ENCODE peak calls at places on chromosomes 2 and 18, in six cellular contexts. Y is sigmoid colon; D is CD4-positive, CD25-positive, alpha-beta regulatory T cell; I is GM23248; M is CD8-positive, alpha-beta memory T cell; E is CD4-positive, alpha-beta T cell. C is an unnamed sample.

GRCh38 chr2:9889812-9890261 is 46.6 kb downstream of the TAF1B start:
- DNase-seq in I (peak), M (no peak), E (no peak), D (no peak), Y (no peak), C (no peak)

GRCh38 chr2:167140767-167141166 is 252.5 kb downstream of the XIRP2 start:
- DNase-seq in I (peak), M (no peak), D (no peak), E (no peak), Y (no peak), C (peak)

GRCh38 chr2:130387071-130387400 is 31.2 kb downstream of the PTPN18 start:
- DNase-seq in E (no peak), Y (peak), I (no peak), D (no peak), M (no peak), C (no peak)

GRCh38 chr2:8310557-8311455 is 371.1 kb upstream of the ID2 start:
- DNase-seq in E (peak), Y (no peak), D (peak), M (peak), I (no peak), C (no peak)

GRCh38 chr2:196249171-196249570 is 77.8 kb upstream of the STK17B start:
- DNase-seq in I (peak), D (no peak), Y (no peak), M (no peak), E (no peak), C (no peak)

GRCh38 chr2:200077210-200077650 is 121.8 kb downstream of the MAIP1 start:
- DNase-seq in E (no peak), I (peak), D (no peak), M (no peak), Y (no peak), C (no peak)

GRCh38 chr2:98376301-98376945 is 30.2 kb downstream of the CNGA3 start:
- DNase-seq in D (no peak), I (no peak), M (no peak), Y (no peak), E (no peak), C (no peak)

GRCh38 chr2:72915907-72916742 is 1.2 kb upstream of the EMX1 start:
- DNase-seq in D (peak), M (peak), I (peak), Y (peak), E (no peak), C (no peak)

GRCh38 chr2:108128226-108128786 is 111.5 kb upstream of the SULT1C3 start:
- DNase-seq in Y (no peak), E (no peak), I (no peak), M (no peak), D (no peak), C (no peak)

GRCh38 chr2:187093771-187094412 is 244.9 kb upstream of the ZSWIM2 start:
- DNase-seq in M (no peak), E (no peak), Y (no peak), I (no peak), D (no peak), C (no peak)

GRCh38 chr2:62197609-62198236 is 1.8 kb downstream of the B3GNT2 start:
- DNase-seq in I (peak), M (no peak), E (no peak), Y (no peak), D (peak), C (no peak)

GRCh38 chr2:25376750-25377621 is 35.3 kb upstream of the DNMT3A start:
- DNase-seq in M (peak), D (peak), I (peak), E (peak), Y (peak), C (peak)

GRCh38 chr2:88077076-88077475 is 9.5 kb downstream of the SMYD1 start:
- DNase-seq in M (no peak), Y (no peak), D (no peak), E (no peak), I (no peak), C (no peak)

GRCh38 chr2:39119732-39120520 is 925 bp downstream of the SOS1 start:
- DNase-seq in Y (peak), M (peak), I (peak), E (peak), D (peak), C (no peak)

GRCh38 chr18:54479365-54479764 is 111.7 kb upstream of the DYNAP start:
- DNase-seq in D (no peak), Y (no peak), E (no peak), I (peak), M (no peak), C (no peak)

GRCh38 chr2:67259581-67260347 is 137.4 kb upstream of the ETAA1 start:
- DNase-seq in D (no peak), Y (peak), M (no peak), I (peak), E (no peak), C (no peak)

GRCh38 chr18:70931942-70932814 is 643.3 kb downstream of the SOCS6 start:
- DNase-seq in I (peak), E (no peak), D (peak), Y (no peak), M (no peak), C (no peak)

GRCh38 chr18:980586-980985 is 75.9 kb downstream of the ADCYAP1 start:
- DNase-seq in D (no peak), E (no peak), I (peak), M (no peak), Y (no peak), C (no peak)

GRCh38 chr2:121004950-121005349 is 269.3 kb downstream of the GLI2 start:
- DNase-seq in D (no peak), E (no peak), Y (no peak), M (no peak), I (no peak), C (no peak)

GRCh38 chr2:168522446-168522845 is 66.4 kb downstream of the CERS6 start:
- DNase-seq in I (no peak), Y (no peak), E (no peak), M (no peak), D (no peak), C (no peak)

GRCh38 chr2:101007415-101008345 is 5.6 kb downstream of the RPL31 start:
- DNase-seq in Y (no peak), D (no peak), I (no peak), E (no peak), M (no peak), C (no peak)

GRCh38 chr2:136214284-136214683 is 96.3 kb upstream of the CXCR4 start:
- DNase-seq in M (no peak), Y (no peak), I (no peak), E (no peak), D (no peak), C (no peak)

GRCh38 chr18:75173125-75173432 is 35.9 kb downstream of the PTGR3 start:
- DNase-seq in Y (no peak), I (no peak), E (no peak), M (no peak), D (peak), C (no peak)

GRCh38 chr18:4208408-4208807 is 246.7 kb downstream of the DLGAP1 start:
- DNase-seq in E (no peak), M (no peak), I (no peak), Y (no peak), D (no peak), C (no peak)

GRCh38 chr2:98895221-98895620 is 40.8 kb downstream of the CRACDL start:
- DNase-seq in I (no peak), M (no peak), Y (no peak), D (no peak), E (no peak), C (no peak)

GRCh38 chr2:150663143-150663542 is 175.7 kb upstream of the RND3 start:
- DNase-seq in Y (no peak), D (no peak), M (no peak), I (peak), E (no peak), C (no peak)

GRCh38 chr2:46227022-46227421 is 70.2 kb upstream of the EPAS1 start:
- DNase-seq in M (no peak), I (no peak), E (no peak), Y (no peak), D (no peak), C (no peak)

GRCh38 chr2:188119112-188119838 is 172.4 kb upstream of the GULP1 start:
- DNase-seq in M (no peak), D (no peak), E (no peak), I (no peak), Y (no peak), C (no peak)

GRCh38 chr2:32864761-32865160 is 82.0 kb upstream of the LTBP1 start:
- DNase-seq in Y (no peak), I (peak), M (no peak), E (no peak), D (no peak), C (no peak)

GRCh38 chr2:241582328-241582727 is 23.8 kb downstream of the BOK start:
- DNase-seq in E (no peak), Y (no peak), I (no peak), D (no peak), M (no peak), C (no peak)

GRCh38 chr2:118846667-118847446 is 591 bp downstream of the EN1 start:
- DNase-seq in E (no peak), D (no peak), Y (no peak), I (peak), M (no peak), C (no peak)

GRCh38 chr2:137367361-137367760 is 596.9 kb upstream of the HNMT start:
- DNase-seq in D (no peak), I (peak), E (no peak), M (no peak), Y (no peak), C (no peak)

GRCh38 chr2:235669269-235669831 is 175.5 kb downstream of the AGAP1 start:
- DNase-seq in D (peak), E (no peak), I (peak), M (peak), Y (peak), C (no peak)

GRCh38 chr18:28171837-28172236 is 5.1 kb downstream of the CDH2 start:
- DNase-seq in D (no peak), Y (no peak), I (no peak), E (no peak), M (no peak), C (no peak)

GRCh38 chr18:28167835-28168349 is 9.0 kb downstream of the CDH2 start:
- DNase-seq in I (no peak), M (no peak), E (no peak), Y (no peak), D (no peak), C (no peak)

GRCh38 chr18:28164772-28165483 is 12.0 kb downstream of the CDH2 start:
- DNase-seq in Y (no peak), M (no peak), D (no peak), E (no peak), I (no peak), C (no peak)

GRCh38 chr18:28163201-28163778 is 13.6 kb downstream of the CDH2 start:
- DNase-seq in Y (no peak), E (no peak), D (no peak), M (no peak), I (peak), C (no peak)

GRCh38 chr18:28168725-28169124 is 8.2 kb downstream of the CDH2 start:
- DNase-seq in Y (no peak), M (no peak), E (no peak), D (no peak), I (no peak), C (no peak)
- H3K27ac ChIP-seq in Y (no peak), M (no peak), E (no peak), D (no peak), I (no peak), C (no peak)

DNA sequence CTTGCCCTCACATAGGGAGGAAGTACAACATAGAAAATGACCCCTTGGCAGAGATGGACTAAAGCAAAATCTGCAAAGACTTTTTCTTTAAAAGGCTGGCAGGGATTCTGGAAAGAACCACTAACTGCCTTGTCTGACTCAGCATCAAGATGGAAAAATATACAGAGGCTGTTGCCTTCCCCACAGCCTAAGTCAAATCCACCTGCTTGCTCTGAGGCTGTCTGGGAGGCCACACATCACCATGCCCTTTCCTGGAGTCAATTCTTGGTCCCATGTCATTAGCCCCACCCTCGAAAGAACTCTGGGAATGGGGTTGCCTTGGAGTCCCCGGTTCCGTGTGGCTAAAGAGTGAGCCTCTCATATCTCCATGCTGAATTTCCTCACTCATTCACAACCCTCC is 39.5 kb downstream of the BMP10 start:
- DNase-seq in Y (no peak), I (peak), E (no peak), D (no peak), M (no peak), C (no peak)
- H3K27ac ChIP-seq in Y (peak), I (no peak), E (no peak), D (no peak), M (peak), C (peak)

GRCh38 chr2:105858868-105859693 is 114.4 kb downstream of the NCK2 start:
- DNase-seq in I (no peak), D (peak), Y (no peak), M (no peak), E (no peak), C (no peak)

GRCh38 chr2:105854972-105855371 is 110.3 kb downstream of the NCK2 start:
- DNase-seq in I (no peak), Y (no peak), D (no peak), E (no peak), M (no peak), C (no peak)

GRCh38 chr2:105857076-105857740 is 112.5 kb downstream of the NCK2 start:
- DNase-seq in D (peak), M (peak), E (no peak), Y (no peak), I (no peak), C (no peak)

GRCh38 chr2:105859694-105859951 is 114.9 kb downstream of the NCK2 start:
- DNase-seq in I (no peak), D (no peak), M (no peak), E (no peak), Y (no peak), C (no peak)

DNA sequence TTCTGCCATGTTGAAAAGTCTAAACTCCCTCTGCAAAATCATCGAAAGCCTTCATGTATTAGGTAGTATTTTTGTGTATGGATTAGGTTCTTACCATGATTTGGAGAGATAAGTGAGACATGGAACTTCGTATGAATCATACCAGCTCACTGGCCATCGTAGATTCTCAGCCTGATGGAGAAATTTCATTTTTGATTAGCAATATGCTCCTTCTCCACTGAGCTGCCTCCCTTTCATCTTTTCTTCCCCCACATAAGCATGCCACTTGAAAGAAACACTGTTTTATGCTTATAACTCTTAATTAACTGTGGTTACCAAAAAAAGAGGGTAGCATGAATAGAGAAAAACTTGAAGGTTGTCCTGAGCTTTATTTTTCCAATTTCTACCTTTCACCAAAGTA is 111.9 kb downstream of the NCK2 start:
- DNase-seq in M (no peak), E (no peak), Y (no peak), D (peak), I (no peak), C (no peak)
- H3K27ac ChIP-seq in M (peak), E (peak), Y (no peak), D (peak), I (no peak), C (no peak)

GRCh38 chr2:113234721-113235346 is 43.9 kb downstream of the PAX8 start:
- DNase-seq in D (no peak), I (peak), Y (no peak), M (no peak), E (no peak), C (no peak)

GRCh38 chr2:113232123-113232522 is 46.6 kb downstream of the PAX8 start:
- DNase-seq in E (no peak), I (no peak), D (no peak), M (no peak), Y (no peak), C (no peak)

GRCh38 chr2:113233593-113234550 is 44.8 kb downstream of the PAX8 start:
- DNase-seq in E (no peak), Y (no peak), D (no peak), I (peak), M (no peak), C (no peak)

GRCh38 chr2:113231064-113231463 is 47.7 kb downstream of the PAX8 start:
- DNase-seq in Y (no peak), E (no peak), D (no peak), M (no peak), I (no peak), C (no peak)

DNA sequence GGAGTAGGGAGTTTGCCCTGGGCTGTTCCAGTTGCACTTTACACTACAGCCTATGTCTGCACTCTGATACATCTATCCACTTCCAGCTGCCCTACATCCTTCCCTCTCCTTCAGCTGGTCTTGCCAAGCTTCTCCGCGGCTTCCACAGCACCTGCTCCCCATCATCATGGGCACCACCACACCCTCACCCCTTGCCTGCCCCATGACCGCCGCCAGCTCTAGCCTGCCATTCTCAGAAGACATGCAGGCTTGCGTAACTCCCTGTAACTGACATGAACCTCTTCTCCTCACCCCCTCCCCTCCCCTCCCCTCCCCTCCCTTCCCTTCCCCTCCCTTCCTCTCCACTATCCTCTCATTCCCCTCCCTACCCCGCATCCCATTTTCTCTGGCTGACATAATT is 46.0 kb downstream of the PAX8 start:
- DNase-seq in E (no peak), D (no peak), M (no peak), I (no peak), Y (no peak), C (no peak)
- H3K27ac ChIP-seq in E (no peak), D (no peak), M (no peak), I (no peak), Y (no peak), C (no peak)

GRCh38 chr2:43515807-43516497 is 79.9 kb downstream of the THADA start:
- DNase-seq in M (no peak), E (no peak), I (peak), Y (no peak), D (peak), C (no peak)

GRCh38 chr2:43520919-43521318 is 74.9 kb downstream of the THADA start:
- DNase-seq in Y (no peak), I (no peak), M (no peak), E (no peak), D (no peak), C (no peak)

GRCh38 chr2:43518718-43519117 is 77.1 kb downstream of the THADA start:
- DNase-seq in M (no peak), Y (no peak), E (no peak), I (no peak), D (no peak), C (no peak)

GRCh38 chr2:43519711-43520221 is 76.1 kb downstream of the THADA start:
- DNase-seq in E (no peak), Y (no peak), M (no peak), D (no peak), I (peak), C (no peak)

GRCh38 chr2:43518182-43518581 is 77.7 kb downstream of the THADA start:
- DNase-seq in I (peak), Y (no peak), M (no peak), D (no peak), E (no peak), C (no peak)
- H3K27ac ChIP-seq in I (peak), Y (peak), M (no peak), D (peak), E (no peak), C (peak)

GRCh38 chr18:31211047-31211446 is 48.4 kb upstream of the DSC1 start:
- DNase-seq in E (no peak), I (no peak), Y (no peak), D (no peak), M (no peak), C (no peak)

GRCh38 chr18:31217038-31217437 is 54.4 kb upstream of the DSC1 start:
- DNase-seq in D (no peak), M (no peak), I (no peak), E (no peak), Y (no peak), C (no peak)

GRCh38 chr18:31209041-31209440 is 46.4 kb upstream of the DSC1 start:
- DNase-seq in E (no peak), I (no peak), Y (no peak), M (no peak), D (no peak), C (no peak)

GRCh38 chr18:31217455-31217854 is 54.8 kb upstream of the DSC1 start:
- DNase-seq in E (no peak), D (no peak), I (no peak), Y (no peak), M (no peak), C (no peak)

GRCh38 chr18:31213641-31214040 is 51.0 kb upstream of the DSC1 start:
- DNase-seq in I (no peak), D (no peak), Y (no peak), M (no peak), E (no peak), C (no peak)
- H3K27ac ChIP-seq in I (no peak), D (no peak), Y (no peak), M (no peak), E (no peak), C (no peak)

DNA sequence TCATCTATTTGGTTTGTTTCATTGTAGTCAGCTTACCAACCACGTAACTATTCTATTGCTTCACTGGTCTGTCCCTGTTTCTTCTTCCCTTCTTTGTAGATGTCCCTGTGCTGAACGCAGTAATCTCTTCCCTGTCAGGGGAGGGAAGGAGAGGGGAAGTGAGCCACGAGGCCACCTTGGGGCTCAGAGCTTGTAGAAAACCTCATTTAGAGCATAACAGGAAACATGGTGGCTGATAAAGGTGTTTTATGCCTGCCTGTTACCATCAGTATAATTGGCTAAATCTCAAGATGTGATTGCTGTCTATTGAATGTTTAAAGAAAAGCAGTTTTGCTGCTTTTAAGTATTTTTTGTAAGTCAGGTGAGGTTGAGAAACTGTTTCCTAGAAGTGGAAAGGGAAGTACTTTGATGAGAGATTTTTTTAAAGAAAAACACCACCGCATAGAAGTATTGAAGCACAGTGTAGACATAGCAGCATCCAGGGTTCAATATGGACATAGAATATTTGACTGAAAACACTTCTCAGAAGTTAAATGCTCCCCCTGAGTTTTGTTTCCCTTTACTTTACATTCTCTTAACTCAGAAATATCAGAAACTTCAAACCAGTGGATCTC is 59.7 kb upstream of the PDK1 start:
- DNase-seq in E (peak), D (peak), Y (no peak), M (no peak), I (no peak), C (no peak)
- H3K27ac ChIP-seq in E (peak), D (peak), Y (no peak), M (no peak), I (no peak), C (no peak)

C was measured in thoracic aorta.